ENCODE peak calls at places on chromosomes 7 and 10, in five cellular contexts. T is fibroblast of lung, E is RWPE1, D is thoracic aorta, W is A549. V is an unnamed sample.

GRCh38 chr10:95133997-95134396 is 60.0 kb upstream of the ACSM6 start:
- DNase-seq in T (peak; percentile 1), E (no peak), D (no peak), W (no peak), V (no peak)

GRCh38 chr7:98086231-98086855 is 20.3 kb upstream of the LMTK2 start:
- DNase-seq in T (no peak), E (peak; percentile 87), D (no peak), W (no peak), V (no peak)

GRCh38 chr10:67969875-67970274 is 85.4 kb downstream of the SIRT1 start:
- DNase-seq in T (peak; percentile 55), E (no peak), D (no peak), W (no peak), V (no peak)

GRCh38 chr10:71598673-71599072 is 120.9 kb downstream of the C10orf105 start:
- DNase-seq in T (peak; percentile 18), E (no peak), D (no peak), W (no peak), V (peak; percentile 86)

GRCh38 chr7:55006499-55006898 is 12.3 kb upstream of the EGFR start:
- DNase-seq in T (no peak), E (no peak), D (no peak), W (no peak), V (no peak)

GRCh38 chr10:91525939-91526712 is 106.7 kb downstream of the PPP1R3C start:
- DNase-seq in T (no peak), E (no peak), D (no peak), W (no peak), V (no peak)

GRCh38 chr7:8154290-8154689 is 107.7 kb downstream of the ICA1 start:
- DNase-seq in T (no peak), E (no peak), D (no peak), W (no peak), V (no peak)

GRCh38 chr7:107338080-107338479 is 131.8 kb upstream of the GPR22 start:
- DNase-seq in T (no peak), E (no peak), D (no peak), W (no peak), V (no peak)

GRCh38 chr10:25573281-25573680 is 360.7 kb upstream of the MYO3A start:
- DNase-seq in T (no peak), E (no peak), D (no peak), W (no peak), V (no peak)

GRCh38 chr10:24513155-24513554 is 210.5 kb downstream of the ARHGAP21 start:
- DNase-seq in T (peak; percentile 27), E (no peak), D (no peak), W (no peak), V (no peak)
- TF ChIP-seq CTCF in T (peak; percentile 65), E (no peak), D (no peak), W (peak; percentile 21), V (no peak)

DNA sequence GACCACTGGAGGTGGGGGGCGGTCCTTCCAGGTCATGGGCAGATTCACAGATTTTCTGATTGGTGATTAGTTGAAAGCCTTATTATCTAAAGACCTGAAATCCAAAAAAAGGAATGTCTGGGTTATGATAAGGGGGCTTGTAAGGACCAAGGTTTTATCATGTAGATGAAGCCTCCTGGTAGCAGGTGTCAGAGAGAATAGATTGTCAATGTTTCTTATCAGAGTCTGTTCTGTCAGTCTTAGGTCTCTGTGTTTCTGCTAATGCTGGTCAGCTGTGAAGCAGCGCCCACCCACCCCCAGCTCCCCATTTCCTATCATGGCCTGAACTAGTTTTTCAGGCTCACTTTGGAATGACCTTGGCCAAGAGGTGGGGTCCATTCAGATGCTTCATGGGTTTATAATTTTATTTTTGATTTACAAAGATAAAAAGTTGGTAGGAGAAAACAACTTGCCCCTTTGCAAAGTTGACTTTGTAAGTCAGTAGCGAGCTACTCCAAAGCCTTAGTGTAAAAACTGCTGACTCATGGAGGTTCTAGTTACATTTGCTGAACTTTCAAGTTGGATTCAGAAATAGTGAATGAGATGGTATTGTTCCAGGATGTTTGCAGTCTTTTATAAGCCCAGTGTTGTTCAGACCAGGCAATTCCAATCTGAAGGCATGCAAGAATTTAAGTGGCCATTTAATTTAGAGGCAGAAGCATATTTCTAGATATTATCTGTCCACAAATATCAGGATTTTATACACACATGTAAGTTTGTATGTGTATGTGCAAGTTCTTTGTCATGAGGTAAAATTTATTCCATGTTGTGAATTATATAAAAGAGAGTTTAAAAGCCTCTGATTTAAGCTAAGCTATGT is 21.4 kb downstream of the TES start:
- DNase-seq in T (peak; percentile 72), E (no peak), D (no peak), W (no peak), V (no peak)
- H3K27ac ChIP-seq in T (peak overlapping the region; percentile 25), E (peak overlapping the region; percentile 18), D (peak overlapping the region; percentile 72), W (peak overlapping the region; percentile 89), V (peak overlapping the region; percentile 84)

GRCh38 chr7:130921391-130922180 is 187.6 kb upstream of the KLF14 start:
- DNase-seq in T (peak; percentile 97), E (no peak), D (peak; percentile 54), W (no peak), V (peak; percentile 92)
- TF ChIP-seq CTCF in T (peak; percentile 9), E (no peak), D (peak; percentile 24), W (no peak), V (no peak)

DNA sequence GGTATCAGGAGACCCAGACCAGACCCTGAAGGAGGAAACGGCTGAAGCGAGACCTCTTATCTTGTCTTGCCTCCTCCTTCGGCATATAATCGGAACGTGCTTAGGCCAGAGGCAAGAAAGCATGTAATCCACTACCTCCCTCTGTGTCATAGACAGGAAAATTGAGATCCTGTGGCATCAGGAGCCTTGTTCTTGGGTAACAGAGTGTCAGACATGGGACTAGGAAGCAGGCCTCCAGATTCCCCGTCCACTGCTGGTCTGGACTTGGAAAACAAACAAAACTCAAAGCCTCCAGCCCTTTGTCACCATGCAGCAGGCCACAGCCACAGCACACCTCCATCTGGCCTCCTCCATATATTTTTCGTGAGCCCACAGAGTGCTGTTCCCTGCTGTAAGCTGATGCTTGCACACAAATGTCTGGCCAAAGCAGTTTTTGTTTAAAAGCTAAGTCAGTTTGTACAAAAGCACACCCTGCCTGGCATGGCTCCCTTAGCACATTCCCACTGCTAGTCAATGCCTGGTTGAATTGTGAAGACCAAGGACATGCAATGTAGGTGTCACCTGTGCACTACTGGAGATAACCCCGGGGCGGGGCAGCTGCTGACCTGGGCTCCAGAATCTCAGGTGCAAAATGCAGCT is 510.9 kb downstream of the RPS24 start:
- DNase-seq in T (peak; percentile 40), E (no peak), D (no peak), W (no peak), V (no peak)
- H3K27ac ChIP-seq in T (peak overlapping the region; percentile 90), E (no peak overlapping the region), D (no peak overlapping the region), W (no peak overlapping the region), V (no peak overlapping the region)

DNA sequence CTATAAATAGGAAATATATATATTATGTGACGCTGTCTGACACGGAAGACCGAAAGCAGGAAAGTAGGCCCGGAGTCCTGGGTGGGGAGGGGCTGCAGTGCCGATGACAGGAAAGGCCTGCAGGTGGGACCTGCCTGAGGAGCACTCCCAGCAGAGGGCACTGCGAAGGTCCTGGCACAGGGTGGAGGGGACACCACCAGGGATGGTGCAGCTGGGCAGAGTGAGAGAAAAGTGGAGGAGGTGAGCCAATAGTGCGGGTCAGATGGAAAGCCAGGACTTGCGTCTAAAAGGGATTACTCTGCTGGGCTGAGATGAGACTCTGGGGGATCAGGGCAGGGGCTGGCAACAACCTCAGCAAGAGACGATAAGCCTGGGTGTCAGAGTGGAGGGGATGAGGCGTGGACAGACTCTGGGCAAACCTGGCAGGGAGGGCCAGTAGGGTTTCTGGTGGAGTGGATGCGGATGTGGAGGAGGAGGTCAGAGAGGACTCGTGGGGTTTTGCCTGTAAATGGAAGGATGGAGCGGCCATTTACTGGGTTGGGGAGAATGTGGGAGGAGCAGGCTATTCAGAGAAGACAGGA is 118.2 kb upstream of the ZNF746 start:
- DNase-seq in T (no peak), E (no peak), D (no peak), W (no peak), V (no peak)
- TF ChIP-seq CTCF in T (no peak), E (no peak), D (no peak), W (no peak), V (no peak)

GRCh38 chr7:30027915-30028748 is at the start of gene PLEKHA8:
- DNase-seq in T (peak; percentile 86), E (peak; percentile 89), D (peak; percentile 19), W (peak; percentile 83), V (peak; percentile 91)
- H3K27ac ChIP-seq in T (peak within 1 kb of the TSS; percentile 53), E (peak within 1 kb of the TSS; percentile 88), D (peak within 1 kb of the TSS; percentile 62), W (peak within 1 kb of the TSS; percentile 94), V (peak within 1 kb of the TSS; percentile 96)

DNA sequence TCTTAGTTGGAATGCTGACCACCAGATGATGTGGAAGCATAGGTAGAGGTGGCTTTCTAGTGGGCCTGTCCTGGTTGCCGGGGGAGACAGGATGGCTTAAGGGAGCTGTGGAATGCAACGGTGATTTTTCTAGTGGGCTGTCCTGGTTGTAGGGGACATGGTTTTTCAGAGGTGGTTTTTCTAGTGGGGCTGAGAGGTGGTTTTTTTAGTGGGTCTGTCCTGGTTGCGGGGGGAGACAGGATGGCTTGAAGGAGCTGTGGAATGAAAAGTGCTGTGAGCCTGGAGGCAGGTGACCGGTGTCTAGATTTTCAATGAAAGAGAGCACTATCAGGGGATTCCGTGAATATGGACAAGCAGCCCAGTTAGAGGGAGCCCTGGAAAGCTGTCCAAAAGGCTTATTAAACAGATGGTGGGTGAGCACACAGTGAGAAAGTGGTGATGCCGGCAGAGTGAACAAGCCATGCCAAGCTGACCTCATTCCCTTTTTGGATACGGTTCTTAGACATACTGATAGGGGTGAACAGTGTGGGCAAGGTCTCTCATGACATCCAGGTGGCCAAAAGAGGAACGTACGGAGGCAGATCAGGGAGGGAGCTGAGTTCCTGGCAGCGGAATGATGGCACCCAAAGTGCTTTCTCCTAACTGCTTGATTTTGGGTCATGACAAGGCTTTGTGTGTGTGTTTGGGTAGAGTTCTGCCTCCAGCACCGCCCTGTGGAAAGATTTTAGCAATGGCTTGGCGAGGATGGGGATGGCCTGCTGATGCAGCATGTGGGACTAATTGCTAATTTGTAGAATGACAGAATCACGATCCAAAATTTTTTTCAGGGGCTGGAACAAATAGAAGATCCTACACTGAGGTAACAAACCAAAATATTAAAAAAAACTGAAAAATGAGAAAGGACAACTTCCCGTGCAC is 126.6 kb downstream of the TMEM178B start:
- DNase-seq in T (no peak), E (no peak), D (no peak), W (no peak), V (no peak)
- TF ChIP-seq CTCF in T (no peak), E (no peak), D (no peak), W (no peak), V (no peak)

GRCh38 chr10:82266438-82266837 is 391.4 kb downstream of the NRG3 start:
- DNase-seq in T (peak; percentile 52), E (no peak), D (no peak), W (no peak), V (no peak)
- H3K27ac ChIP-seq in T (no peak overlapping the region), E (no peak overlapping the region), D (no peak overlapping the region), W (no peak overlapping the region), V (no peak overlapping the region)

DNA sequence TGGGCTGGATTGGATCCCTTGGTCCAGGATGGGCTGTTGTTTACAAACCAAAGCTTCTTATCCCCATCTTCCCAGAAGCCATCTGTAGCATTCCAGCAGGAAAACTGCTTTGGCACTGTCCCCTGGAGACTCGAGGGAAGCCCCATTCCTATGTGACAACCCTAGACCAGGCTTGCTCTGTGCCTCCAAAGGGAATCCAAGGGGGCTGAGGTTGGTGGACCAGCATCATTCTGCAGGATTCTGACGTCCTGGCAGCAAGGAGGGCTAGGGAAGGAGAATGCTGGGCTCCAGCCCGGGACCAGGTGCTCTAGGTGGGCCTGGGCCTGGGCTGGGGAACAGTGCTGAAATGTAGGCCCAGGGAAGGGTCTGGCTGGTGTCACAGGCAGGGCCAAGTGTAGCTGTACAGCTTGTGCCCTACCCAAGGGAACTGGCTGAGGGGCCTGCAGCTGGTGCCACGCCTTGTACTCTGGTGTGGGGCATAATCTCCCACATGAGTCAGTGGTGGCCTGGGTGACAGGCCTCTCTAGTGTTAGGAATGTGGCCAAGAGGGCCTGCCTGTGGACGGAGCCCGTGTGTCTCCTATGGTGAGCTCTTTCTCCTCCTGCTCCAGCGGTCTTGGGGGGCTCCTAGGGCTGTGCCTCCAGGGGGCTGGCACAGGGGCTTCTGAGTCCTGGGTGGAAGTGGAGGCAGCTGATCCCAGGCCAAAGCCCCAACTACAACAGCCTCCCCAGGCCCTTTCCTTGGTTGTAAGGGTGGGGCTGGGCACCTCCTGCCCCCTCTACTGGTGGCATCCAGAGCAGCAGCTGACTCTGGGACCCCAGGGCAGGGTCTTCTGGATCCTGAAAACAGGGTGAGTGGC is 25.2 kb downstream of the TRIM8 start:
- DNase-seq in T (peak; percentile 50), E (peak; percentile 47), D (peak; percentile 34), W (peak; percentile 44), V (peak; percentile 83)
- TF ChIP-seq CTCF in T (peak; percentile 35), E (no peak), D (peak; percentile 48), W (peak; percentile 39), V (no peak)